ENCODE peak calls at places on chromosomes 4 and X, in eight cellular contexts. I, V, R, K, N, A, Z and U are unnamed samples. For H3K4me1, the result is how much of the 10 kb centered on the place peaks cover.

GRCh38 chr4:26220704-26221103 is 100.1 kb upstream of the RBPJ start:
- DNase-seq in Z (no peak), N (no peak), I (no peak), K (no peak), A (no peak), V (no peak), R (no peak), U (no peak)

GRCh38 chr4:115515379-115516171 is 402.2 kb upstream of the NDST4 start:
- DNase-seq in A (no peak), K (no peak), R (no peak), I (no peak), V (no peak), N (no peak), Z (no peak), U (no peak)

GRCh38 chr4:13912436-13912835 is 284.9 kb upstream of the BOD1L1 start:
- DNase-seq in R (no peak), N (no peak), V (no peak), Z (no peak), I (no peak), A (no peak), K (no peak), U (no peak)

GRCh38 chr4:3016839-3017410 is 53.6 kb downstream of the GRK4 start:
- DNase-seq in I (no peak), V (no peak), A (no peak), Z (no peak), R (no peak), N (no peak), K (no peak), U (no peak)

GRCh38 chrX:149374751-149375150 is 130.4 kb downstream of the IDS start:
- DNase-seq in I (no peak), V (no peak), K (no peak), R (no peak), Z (no peak), A (no peak), N (no peak), U (no peak)

GRCh38 chr4:92421920-92422319 is 118.2 kb downstream of the GRID2 start:
- DNase-seq in A (no peak), N (no peak), I (no peak), R (no peak), Z (no peak), V (no peak), K (no peak), U (no peak)

GRCh38 chr4:168919706-168920324 is 90.2 kb downstream of the CBR4 start:
- DNase-seq in I (no peak), N (no peak), V (no peak), A (no peak), K (no peak), Z (peak), R (no peak), U (peak)

GRCh38 chr4:37219251-37219650 is 25.3 kb upstream of the NWD2 start:
- DNase-seq in V (no peak), N (no peak), A (no peak), R (no peak), Z (peak), K (no peak), I (no peak), U (no peak)

GRCh38 chrX:97602465-97603258 is 719.0 kb downstream of the RPA4 start:
- DNase-seq in K (no peak), Z (no peak), I (no peak), R (peak), N (no peak), V (no peak), A (no peak), U (no peak)

GRCh38 chrX:9708923-9709553 is 56.6 kb downstream of the GPR143 start:
- DNase-seq in R (peak), K (peak), A (peak), Z (peak), V (peak), I (peak), N (peak), U (peak)

GRCh38 chr4:177016541-177017141 is 223.9 kb upstream of the VEGFC start:
- DNase-seq in I (no peak), V (no peak), Z (no peak), A (no peak), R (no peak), N (no peak), K (no peak), U (no peak)

GRCh38 chr4:140189846-140190245 is 35.9 kb upstream of the MAML3 start:
- DNase-seq in K (no peak), R (no peak), N (no peak), A (no peak), I (no peak), Z (no peak), V (no peak), U (no peak)

GRCh38 chrX:38804481-38805293 is 3.4 kb downstream of the MID1IP1 start:
- DNase-seq in N (peak), V (peak), Z (peak), I (peak), A (peak), R (no peak), K (peak), U (peak)

GRCh38 chrX:48698306-48698705 is 1.8 kb downstream of the SUV39H1 start:
- DNase-seq in V (no peak), K (peak), N (no peak), R (no peak), I (no peak), Z (no peak), A (no peak), U (no peak)

GRCh38 chrX:39907964-39908616 is 189.7 kb downstream of the BCOR start:
- DNase-seq in Z (peak), I (peak), N (peak), V (peak), K (no peak), R (no peak), A (peak), U (peak)

GRCh38 chrX:152632445-152633097 is 5.1 kb upstream of the GABRQ start:
- DNase-seq in R (peak), I (peak), V (peak), A (peak), K (peak), Z (peak), N (no peak), U (peak)

GRCh38 chr4:99529218-99529617 is 18.4 kb downstream of the C4orf17 start:
- DNase-seq in I (no peak), R (no peak), A (no peak), K (no peak), Z (no peak), N (no peak), V (no peak), U (no peak)

GRCh38 chr4:27278615-27279014 is 418.0 kb downstream of the STIM2 start:
- DNase-seq in N (no peak), R (peak), Z (peak), V (no peak), A (no peak), I (peak), K (peak), U (no peak)

GRCh38 chr4:121144021-121144420 is 20.1 kb downstream of the TNIP3 start:
- DNase-seq in R (no peak), N (no peak), I (no peak), V (no peak), Z (no peak), A (no peak), K (no peak), U (no peak)

GRCh38 chrX:47637546-47638195 is 7.9 kb upstream of the CFP start:
- DNase-seq in R (peak), A (peak), N (no peak), Z (peak), V (peak), K (peak), I (peak), U (no peak)

GRCh38 chr4:14967982-14968381 is 34.3 kb upstream of the CPEB2 start:
- DNase-seq in K (no peak), V (no peak), I (no peak), R (no peak), N (no peak), A (no peak), Z (no peak), U (no peak)

GRCh38 chr4:39626261-39626660 is 12.4 kb downstream of the SMIM14 start:
- DNase-seq in A (no peak), K (no peak), R (no peak), Z (no peak), I (no peak), N (no peak), V (no peak), U (no peak)

GRCh38 chr4:24979554-24979953 is 51.2 kb downstream of the LGI2 start:
- DNase-seq in K (no peak), I (peak), Z (no peak), R (peak), N (no peak), V (peak), A (no peak), U (peak)

GRCh38 chr4:82988323-82988832 is 22.2 kb downstream of the LIN54 start:
- DNase-seq in A (no peak), N (no peak), Z (no peak), K (no peak), R (no peak), I (no peak), V (no peak), U (no peak)

GRCh38 chrX:150253946-150254615 is 109.0 kb upstream of the MAMLD1 start:
- DNase-seq in N (no peak), V (no peak), K (no peak), Z (no peak), A (no peak), I (peak), R (no peak), U (no peak)

GRCh38 chrX:23811135-23811781 is 28.3 kb downstream of the SAT1 start:
- DNase-seq in V (peak), R (no peak), K (no peak), N (no peak), Z (no peak), I (no peak), A (no peak), U (no peak)

GRCh38 chr4:74555843-74556242 is 110.9 kb downstream of the AREG start:
- DNase-seq in R (no peak), Z (no peak), N (no peak), V (no peak), K (no peak), A (no peak), I (no peak), U (no peak)

GRCh38 chr4:74549936-74550335 is 105.0 kb downstream of the AREG start:
- DNase-seq in A (no peak), V (no peak), K (no peak), I (no peak), N (no peak), Z (no peak), R (no peak), U (no peak)

GRCh38 chr4:74559853-74560252 is 114.9 kb downstream of the AREG start:
- DNase-seq in A (no peak), R (no peak), K (no peak), V (no peak), N (no peak), Z (no peak), I (no peak), U (no peak)

DNA sequence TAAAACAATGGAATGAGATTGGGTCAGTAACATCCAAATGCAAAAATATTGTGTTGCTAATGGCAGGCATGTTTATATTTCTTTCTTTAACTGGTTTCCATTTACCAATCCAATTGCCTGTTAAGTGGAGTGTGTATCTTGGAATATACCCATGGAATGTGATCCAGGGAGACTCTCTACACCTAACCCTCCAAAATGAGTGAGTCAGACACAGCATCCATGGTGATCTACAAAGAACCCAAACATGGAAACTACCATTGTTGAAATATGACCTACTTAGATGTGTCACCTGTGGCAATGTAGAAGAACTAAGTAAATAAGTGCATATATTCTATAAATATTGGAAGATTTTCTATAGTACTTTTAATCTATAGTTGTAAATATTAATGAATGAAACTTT is 110.3 kb downstream of the AREG start:
- DNase-seq in R (no peak), I (no peak), K (no peak), Z (no peak), V (no peak), A (no peak), N (no peak), U (no peak)
- H3K4me3 ChIP-seq in R (no peak), I (no peak), K (no peak), Z (no peak), V (no peak), A (no peak), N (no peak), U (no peak)

GRCh38 chr4:7808752-7809151 is 130.9 kb downstream of the AFAP1 start:
- DNase-seq in N (no peak), I (no peak), R (no peak), A (no peak), K (no peak), Z (no peak), V (no peak), U (no peak)
- H3K4me1 ChIP-seq in N (under half), I (under half), R (under half), A (under half), K (under half), Z (under half), V (under half), U (half or more)

DNA sequence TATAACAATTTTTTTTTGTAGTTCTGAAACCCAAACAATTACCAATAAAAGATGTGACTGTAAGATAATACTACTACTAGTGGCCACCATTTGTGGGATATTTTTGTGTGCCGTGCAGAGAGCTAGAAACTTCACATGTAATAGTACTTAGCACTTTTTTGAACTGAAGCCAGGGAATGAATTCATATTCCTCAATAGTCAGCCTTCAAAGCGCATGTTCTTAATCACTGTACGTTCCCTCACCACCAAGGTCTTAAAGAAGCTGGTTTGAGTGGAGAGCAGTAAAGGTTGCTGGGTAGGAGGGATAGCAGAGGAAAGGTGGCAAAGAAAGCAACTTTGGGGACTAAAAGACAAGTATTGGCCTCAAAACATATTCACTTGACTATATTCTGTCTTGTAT is 9.6 kb upstream of the RUFY3 start:
- DNase-seq in A (no peak), R (no peak), I (no peak), V (no peak), N (no peak), Z (no peak), K (no peak), U (no peak)
- H3K4me3 ChIP-seq in A (no peak), R (no peak), I (no peak), V (no peak), N (no peak), Z (no peak), K (no peak), U (no peak)

GRCh38 chr4:73607375-73608026 is 12.7 kb downstream of the RASSF6 start:
- DNase-seq in R (no peak), V (no peak), I (no peak), Z (no peak), A (no peak), K (no peak), N (no peak), U (no peak)
- H3K4me1 ChIP-seq in R (under half), V (under half), I (under half), Z (under half), A (under half), K (under half), N (under half), U (under half)

GRCh38 chr4:23877758-23878229 is 12.1 kb downstream of the PPARGC1A start:
- DNase-seq in K (no peak), A (no peak), V (peak), R (peak), N (no peak), I (no peak), Z (no peak), U (no peak)
- H3K4me3 ChIP-seq in K (no peak), A (peak), V (no peak), R (no peak), N (no peak), I (no peak), Z (no peak), U (no peak)

DNA sequence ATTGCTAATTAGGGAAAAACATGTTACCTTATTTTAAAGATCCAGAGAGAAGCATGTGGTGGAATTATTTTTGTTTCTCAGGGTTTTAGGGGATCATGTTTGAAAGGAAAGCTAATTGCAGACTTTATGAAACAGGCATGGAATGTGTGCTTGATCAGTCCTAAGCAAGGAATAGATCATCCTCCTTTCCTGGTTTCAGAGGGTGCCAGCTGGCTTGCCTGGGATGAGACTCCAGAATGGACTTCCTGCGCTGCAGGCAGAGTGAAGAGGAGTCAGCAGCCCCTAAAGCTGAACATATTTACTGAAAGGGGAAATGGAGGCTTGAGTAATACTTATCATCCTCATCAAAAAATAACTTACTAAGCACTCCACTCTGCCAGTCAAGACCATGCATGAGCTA is 13.3 kb downstream of the FGF5 start:
- DNase-seq in N (no peak), K (no peak), R (no peak), V (no peak), A (no peak), Z (no peak), I (no peak), U (no peak)
- H3K4me1 ChIP-seq in N (under half), K (under half), R (under half), V (under half), A (under half), Z (under half), I (under half), U (under half)

DNA sequence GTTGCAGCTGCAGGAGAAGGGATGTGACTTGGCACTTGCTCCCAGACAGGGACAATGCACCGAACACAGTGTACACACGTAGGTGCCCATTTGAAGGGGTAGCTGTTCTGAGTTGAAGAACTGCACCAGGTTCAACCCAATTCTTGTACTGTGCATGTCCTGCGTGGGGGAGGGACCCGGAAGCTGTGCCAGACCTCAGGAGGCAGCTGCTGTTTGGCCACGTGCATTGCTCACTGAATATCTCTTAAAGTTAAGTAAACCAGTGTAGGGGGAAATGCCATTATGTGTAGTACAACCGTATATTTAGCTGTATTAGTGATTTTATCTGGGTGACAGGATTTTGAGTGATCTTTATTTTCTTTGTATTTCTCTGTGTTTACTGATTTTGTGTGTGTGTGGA is 12.0 kb upstream of the RBBP7 start:
- DNase-seq in A (peak), K (peak), Z (no peak), R (peak), V (peak), I (peak), N (no peak), U (no peak)
- H3K4me3 ChIP-seq in A (peak), K (peak), Z (no peak), R (peak), V (peak), I (no peak), N (no peak), U (peak)

DNA sequence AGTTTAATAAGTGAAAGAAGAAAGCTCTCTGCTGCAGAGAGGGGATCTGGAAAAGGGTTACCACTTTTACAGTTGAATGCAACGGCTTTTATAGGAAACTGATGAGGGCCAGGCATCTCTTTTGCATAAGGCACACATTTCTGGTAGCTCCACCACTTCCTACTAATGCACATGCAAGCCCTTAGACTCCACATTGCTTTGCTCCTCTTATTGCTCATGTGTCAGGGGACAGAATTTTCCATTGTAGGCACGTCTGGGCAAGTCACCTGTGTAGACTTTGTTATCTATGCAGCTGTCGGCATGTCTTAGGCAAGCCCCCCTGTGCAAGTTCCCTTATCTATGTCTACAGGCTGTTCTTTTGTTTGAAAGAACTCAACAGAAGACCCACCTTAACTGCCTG is 294.6 kb upstream of the STS start:
- DNase-seq in I (no peak), V (no peak), A (no peak), N (no peak), K (no peak), R (no peak), Z (no peak), U (no peak)
- H3K4me1 ChIP-seq in I (under half), V (under half), A (under half), N (under half), K (under half), R (under half), Z (under half), U (under half)